ENCODE peak calls at places on chromosome 9, in nine cellular contexts. K is cardiac fibroblast, D is kidney epithelial cell, I is GM13976, Q is osteocyte, G is suprapubic skin, N is fibroblast of lung, R is nephron progenitor cell, U is kidney. B is an unnamed sample.

GRCh38 chr9:21761309-21761901 is 41.0 kb upstream of the MTAP start:
- DNase-seq in K (no peak), D (no peak), I (peak; percentile 1), Q (no peak), G (no peak), N (peak; percentile 73), R (no peak), U (no peak), B (peak; percentile 70)

GRCh38 chr9:101311759-101312420 is 72.9 kb downstream of the BAAT start:
- DNase-seq in K (peak; percentile 88), D (peak; percentile 45), I (peak; percentile 55), Q (no peak), G (no peak), N (peak; percentile 68), R (peak; percentile 26), U (no peak), B (peak; percentile 3)

GRCh38 chr9:134319306-134320194 is 6.7 kb upstream of the RXRA start:
- DNase-seq in K (no peak), D (no peak), I (no peak), Q (no peak), G (peak; percentile 50), N (no peak), R (peak; percentile 58), U (peak; percentile 65), B (no peak)

GRCh38 chr9:98430535-98430934 is 175.1 kb upstream of the TBC1D2 start:
- DNase-seq in K (peak; percentile 37), D (no peak), I (no peak), Q (no peak), G (no peak), N (peak; percentile 48), R (no peak), U (no peak), B (no peak)

GRCh38 chr9:96048116-96048953 is 172.8 kb downstream of the ERCC6L2 start:
- DNase-seq in K (peak; percentile 40), D (peak; percentile 44), I (no peak), Q (no peak), G (no peak), N (peak; percentile 14), R (peak; percentile 42), U (no peak), B (peak; percentile 54)

GRCh38 chr9:72276429-72276828 is 88.6 kb downstream of the ZFAND5 start:
- DNase-seq in K (no peak), D (no peak), I (no peak), Q (no peak), G (no peak), N (no peak), R (no peak), U (no peak), B (no peak)

GRCh38 chr9:136133191-136133958 is 14.7 kb upstream of the TMEM250 start:
- DNase-seq in K (peak; percentile 27), D (no peak), I (peak; percentile 72), Q (no peak), G (no peak), N (peak; percentile 25), R (peak; percentile 86), U (no peak), B (peak; percentile 35)

GRCh38 chr9:112091805-112092204 is 83.3 kb downstream of the SUSD1 start:
- DNase-seq in K (peak; percentile 54), D (no peak), I (no peak), Q (no peak), G (no peak), N (peak; percentile 22), R (no peak), U (no peak), B (no peak)

GRCh38 chr9:116549061-116549664 is 137.9 kb upstream of the TRIM32 start:
- DNase-seq in K (peak; percentile 96), D (peak; percentile 88), I (no peak), Q (no peak), G (peak; percentile 88), N (peak; percentile 94), R (no peak), U (peak; percentile 89), B (no peak)

GRCh38 chr9:122075135-122076030 is 17.7 kb downstream of the TTLL11 start:
- DNase-seq in K (no peak), D (no peak), I (no peak), Q (no peak), G (no peak), N (no peak), R (no peak), U (no peak), B (no peak)

GRCh38 chr9:133155156-133155555 is 8.6 kb downstream of the GBGT1 start:
- DNase-seq in K (no peak), D (no peak), I (no peak), Q (peak; percentile 79), G (no peak), N (no peak), R (no peak), U (peak; percentile 46), B (no peak)

GRCh38 chr9:87572719-87573118 is 75.1 kb downstream of the DAPK1 start:
- DNase-seq in K (no peak), D (no peak), I (no peak), Q (no peak), G (no peak), N (no peak), R (no peak), U (no peak), B (no peak)

GRCh38 chr9:385818-386398 is 171.2 kb downstream of the DOCK8 start:
- DNase-seq in K (peak; percentile 86), D (peak; percentile 9), I (no peak), Q (no peak), G (no peak), N (peak; percentile 42), R (peak; percentile 65), U (no peak), B (peak; percentile 41)

GRCh38 chr9:82588801-82589200 is 474.1 kb downstream of the RASEF start:
- DNase-seq in K (no peak), D (no peak), I (no peak), Q (no peak), G (no peak), N (no peak), R (no peak), U (no peak), B (no peak)

GRCh38 chr9:91155746-91156145 is 206.0 kb downstream of the AUH start:
- DNase-seq in K (no peak), D (no peak), I (no peak), Q (peak; percentile 40), G (no peak), N (no peak), R (no peak), U (no peak), B (no peak)

GRCh38 chr9:113657765-113658564 is 194.4 kb downstream of the RGS3 start:
- DNase-seq in K (peak; percentile 88), D (peak; percentile 45), I (peak; percentile 88), Q (peak; percentile 93), G (peak; percentile 90), N (peak; percentile 70), R (peak; percentile 94), U (peak; percentile 92), B (peak; percentile 88)

GRCh38 chr9:99488109-99489042 is 266.3 kb downstream of the SEC61B start:
- DNase-seq in K (no peak), D (no peak), I (no peak), Q (no peak), G (no peak), N (no peak), R (no peak), U (no peak), B (no peak)

GRCh38 chr9:7848498-7848897 is 48.9 kb upstream of the DMAC1 start:
- DNase-seq in K (no peak), D (no peak), I (no peak), Q (no peak), G (no peak), N (no peak), R (no peak), U (no peak), B (no peak)

DNA sequence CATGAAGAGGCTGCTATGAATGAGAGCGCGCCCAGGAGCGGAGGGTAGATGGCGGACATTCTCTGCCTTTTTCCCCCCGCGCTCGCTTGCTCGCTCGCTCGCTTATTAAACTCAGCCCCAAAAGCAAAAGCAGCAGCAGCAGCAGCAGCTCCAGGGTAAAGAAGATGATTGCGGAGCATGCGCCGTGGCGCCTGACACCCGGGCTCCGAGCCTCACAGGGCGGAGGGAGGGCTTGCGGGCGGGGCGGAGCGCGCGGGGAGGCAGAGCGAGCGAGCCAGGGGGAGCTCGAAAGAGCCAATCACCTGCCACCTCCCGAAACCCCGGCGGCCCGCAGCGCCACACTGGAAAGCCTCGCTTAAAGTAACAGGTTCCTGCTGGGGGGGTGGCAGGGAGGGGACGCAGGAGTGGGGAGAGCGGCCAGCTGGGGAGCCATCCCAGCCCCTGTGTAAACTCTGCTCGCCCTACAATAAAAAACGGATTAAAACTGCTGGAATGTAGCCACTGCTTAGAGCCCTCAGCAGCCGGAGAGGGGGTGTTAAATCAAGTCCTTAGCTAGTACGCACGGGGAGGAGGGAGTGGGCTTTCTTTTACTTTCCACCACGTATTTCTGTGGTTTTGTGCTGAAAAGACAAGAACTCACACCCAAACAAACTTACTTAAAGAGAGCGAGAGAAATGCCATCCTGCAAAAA is at the start of gene MLLT3:
- DNase-seq in K (peak; percentile 98), D (peak; percentile 70), I (peak; percentile 96), Q (peak; percentile 98), G (peak; percentile 96), N (peak; percentile 93), R (peak; percentile 97), U (peak; percentile 99), B (peak; percentile 97)
- TF ChIP-seq CTCF in K (no peak), D (no peak), I (no peak), Q (no peak), G (no peak), N (no peak), R (no peak), U (no peak), B (no peak)

DNA sequence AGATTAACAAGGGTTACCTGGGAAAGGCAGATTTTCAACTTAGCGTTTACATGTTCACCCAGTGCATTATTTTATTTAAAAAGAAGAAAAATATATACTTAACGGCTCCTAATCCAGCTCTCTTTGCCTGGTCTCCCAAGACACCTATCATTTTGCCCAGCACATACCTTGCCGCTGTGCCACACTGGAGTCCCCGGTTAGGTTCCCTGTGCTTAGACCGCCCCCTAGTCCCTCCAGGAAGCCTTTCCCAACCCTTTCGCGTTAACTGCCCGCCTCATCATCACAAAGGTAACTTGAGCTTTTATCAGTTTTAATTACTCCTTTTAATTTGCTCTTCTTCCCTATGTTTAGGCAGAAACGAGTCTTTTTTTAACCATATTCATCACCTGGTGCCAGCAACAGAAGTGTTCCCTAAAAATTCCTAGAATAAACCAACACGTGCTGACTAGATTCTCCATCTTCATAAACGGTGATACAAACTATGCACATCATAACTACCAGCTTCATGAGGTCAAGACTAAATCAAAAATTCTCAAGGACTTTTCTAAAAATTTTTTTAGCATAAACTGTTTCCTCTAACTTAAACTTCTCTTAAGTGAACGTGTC is 19.7 kb downstream of the DNAJA1 start:
- DNase-seq in K (peak; percentile 40), D (no peak), I (no peak), Q (no peak), G (no peak), N (peak; percentile 28), R (peak; percentile 19), U (no peak), B (no peak)
- TF ChIP-seq CTCF in K (peak; percentile 1), D (peak; percentile 57), I (no peak), Q (peak; percentile 43), G (no peak), N (peak; percentile 19), R (no peak), U (peak; percentile 34), B (no peak)

GRCh38 chr9:31013371-31013770 is 1371.1 kb upstream of the ACO1 start:
- DNase-seq in K (no peak), D (no peak), I (no peak), Q (no peak), G (no peak), N (no peak), R (no peak), U (no peak), B (no peak)
- TF ChIP-seq CTCF in K (no peak), D (no peak), I (no peak), Q (no peak), G (no peak), N (no peak), R (no peak), U (no peak), B (no peak)

GRCh38 chr9:131701789-131702337 is 38.0 kb downstream of the RAPGEF1 start:
- DNase-seq in K (no peak), D (no peak), I (no peak), Q (no peak), G (no peak), N (peak; percentile 83), R (no peak), U (no peak), B (no peak)
- TF ChIP-seq CTCF in K (no peak), D (no peak), I (no peak), Q (no peak), G (no peak), N (no peak), R (no peak), U (no peak), B (no peak)

B was measured in activated CD8-positive, alpha-beta T cell treated with anti-CD3 and anti-CD28 coated beads for 36 hours.